ENCODE peak calls at places on chromosomes 4 and X, in seven cellular contexts. One of them, this sample, is unnamed.

GRCh38 chrX:26909728-26910127 is 553.4 kb downstream of the PPP4R3C start:
- DNase-seq in HCT116: no peak
- DNase-seq in cardiac fibroblast: no peak
- DNase-seq in smooth muscle cell of the brain vasculature: no peak
- DNase-seq in fibroblast of lung: no peak
- DNase-seq in Right ventricle myocardium superior: no peak
- DNase-seq in CD14-positive monocyte: no peak
- DNase-seq in this sample: no peak

GRCh38 chr4:153555730-153556440 is 89.7 kb downstream of the TMEM131L start:
- DNase-seq in fibroblast of lung: peak
- DNase-seq in smooth muscle cell of the brain vasculature: peak
- DNase-seq in cardiac fibroblast: peak
- DNase-seq in Right ventricle myocardium superior: peak
- DNase-seq in CD14-positive monocyte: no peak
- DNase-seq in HCT116: no peak
- DNase-seq in this sample: peak

GRCh38 chr4:128810331-128810870 is 901 bp downstream of the JADE1 start:
- DNase-seq in CD14-positive monocyte: no peak
- DNase-seq in fibroblast of lung: peak
- DNase-seq in cardiac fibroblast: peak
- DNase-seq in Right ventricle myocardium superior: peak
- DNase-seq in HCT116: peak
- DNase-seq in smooth muscle cell of the brain vasculature: no peak
- DNase-seq in this sample: peak

GRCh38 chrX:57607295-57608187 is 15.7 kb downstream of the ZXDB start:
- DNase-seq in smooth muscle cell of the brain vasculature: no peak
- DNase-seq in Right ventricle myocardium superior: no peak
- DNase-seq in cardiac fibroblast: no peak
- DNase-seq in HCT116: no peak
- DNase-seq in CD14-positive monocyte: no peak
- DNase-seq in fibroblast of lung: no peak
- DNase-seq in this sample: no peak

GRCh38 chrX:130139474-130140201 is 26.0 kb downstream of the AIFM1 start:
- DNase-seq in Right ventricle myocardium superior: no peak
- DNase-seq in CD14-positive monocyte: no peak
- DNase-seq in HCT116: no peak
- DNase-seq in fibroblast of lung: no peak
- DNase-seq in cardiac fibroblast: no peak
- DNase-seq in smooth muscle cell of the brain vasculature: no peak
- DNase-seq in this sample: no peak

GRCh38 chrX:153465691-153466380 is 4.5 kb downstream of the HAUS7 start:
- DNase-seq in fibroblast of lung: no peak
- DNase-seq in cardiac fibroblast: no peak
- DNase-seq in smooth muscle cell of the brain vasculature: no peak
- DNase-seq in CD14-positive monocyte: no peak
- DNase-seq in Right ventricle myocardium superior: no peak
- DNase-seq in HCT116: no peak
- DNase-seq in this sample: no peak

GRCh38 chrX:140206657-140207056 is 241.3 kb upstream of the CXorf66 start:
- DNase-seq in fibroblast of lung: no peak
- DNase-seq in cardiac fibroblast: no peak
- DNase-seq in CD14-positive monocyte: no peak
- DNase-seq in smooth muscle cell of the brain vasculature: no peak
- DNase-seq in Right ventricle myocardium superior: no peak
- DNase-seq in HCT116: no peak
- DNase-seq in this sample: no peak

GRCh38 chr4:13733817-13734216 is 106.3 kb upstream of the BOD1L1 start:
- DNase-seq in smooth muscle cell of the brain vasculature: no peak
- DNase-seq in fibroblast of lung: no peak
- DNase-seq in Right ventricle myocardium superior: no peak
- DNase-seq in HCT116: no peak
- DNase-seq in CD14-positive monocyte: no peak
- DNase-seq in cardiac fibroblast: peak
- DNase-seq in this sample: no peak

GRCh38 chrX:151227637-151228036 is 51.3 kb downstream of the GPR50 start:
- DNase-seq in CD14-positive monocyte: no peak
- DNase-seq in smooth muscle cell of the brain vasculature: no peak
- DNase-seq in fibroblast of lung: no peak
- DNase-seq in HCT116: no peak
- DNase-seq in cardiac fibroblast: no peak
- DNase-seq in Right ventricle myocardium superior: no peak
- DNase-seq in this sample: no peak

GRCh38 chr4:71188197-71188625 is 150.6 kb upstream of the SLC4A4 start:
- DNase-seq in fibroblast of lung: peak
- DNase-seq in HCT116: no peak
- DNase-seq in smooth muscle cell of the brain vasculature: no peak
- DNase-seq in Right ventricle myocardium superior: no peak
- DNase-seq in CD14-positive monocyte: no peak
- DNase-seq in cardiac fibroblast: peak
- DNase-seq in this sample: no peak

GRCh38 chr4:104879367-104879766 is 267.3 kb upstream of the TET2 start:
- DNase-seq in cardiac fibroblast: peak
- DNase-seq in HCT116: no peak
- DNase-seq in smooth muscle cell of the brain vasculature: no peak
- DNase-seq in CD14-positive monocyte: no peak
- DNase-seq in Right ventricle myocardium superior: no peak
- DNase-seq in fibroblast of lung: no peak
- DNase-seq in this sample: no peak

GRCh38 chr4:95077864-95078263 is 320.1 kb downstream of the BMPR1B start:
- DNase-seq in fibroblast of lung: peak
- DNase-seq in Right ventricle myocardium superior: no peak
- DNase-seq in HCT116: no peak
- DNase-seq in cardiac fibroblast: no peak
- DNase-seq in CD14-positive monocyte: no peak
- DNase-seq in smooth muscle cell of the brain vasculature: no peak
- DNase-seq in this sample: no peak

GRCh38 chrX:53262918-53263394 is 18.4 kb downstream of the IQSEC2 start:
- DNase-seq in smooth muscle cell of the brain vasculature: no peak
- DNase-seq in fibroblast of lung: peak
- DNase-seq in CD14-positive monocyte: peak
- DNase-seq in cardiac fibroblast: peak
- DNase-seq in HCT116: peak
- DNase-seq in Right ventricle myocardium superior: no peak
- DNase-seq in this sample: no peak

GRCh38 chr4:152460488-152460887 is 75.4 kb downstream of the FBXW7 start:
- DNase-seq in smooth muscle cell of the brain vasculature: peak
- DNase-seq in Right ventricle myocardium superior: no peak
- DNase-seq in cardiac fibroblast: peak
- DNase-seq in HCT116: no peak
- DNase-seq in fibroblast of lung: peak
- DNase-seq in CD14-positive monocyte: no peak
- DNase-seq in this sample: no peak

GRCh38 chr4:125283702-125284279 is 31.0 kb upstream of the FAT4 start:
- DNase-seq in smooth muscle cell of the brain vasculature: no peak
- DNase-seq in HCT116: peak
- DNase-seq in Right ventricle myocardium superior: no peak
- DNase-seq in CD14-positive monocyte: no peak
- DNase-seq in cardiac fibroblast: peak
- DNase-seq in fibroblast of lung: peak
- DNase-seq in this sample: no peak

GRCh38 chr4:99657801-99658200 is at the start of gene C4orf54:
- DNase-seq in HCT116: no peak
- DNase-seq in smooth muscle cell of the brain vasculature: no peak
- DNase-seq in Right ventricle myocardium superior: no peak
- DNase-seq in fibroblast of lung: no peak
- DNase-seq in CD14-positive monocyte: no peak
- DNase-seq in cardiac fibroblast: no peak
- DNase-seq in this sample: no peak

GRCh38 chrX:108945883-108946523 is 209.6 kb upstream of the IRS4 start:
- DNase-seq in HCT116: peak
- DNase-seq in cardiac fibroblast: no peak
- DNase-seq in CD14-positive monocyte: no peak
- DNase-seq in fibroblast of lung: no peak
- DNase-seq in smooth muscle cell of the brain vasculature: no peak
- DNase-seq in Right ventricle myocardium superior: no peak
- DNase-seq in this sample: no peak

GRCh38 chrX:21883258-21883657 is 27.5 kb downstream of the YY2 start:
- DNase-seq in fibroblast of lung: no peak
- DNase-seq in Right ventricle myocardium superior: no peak
- DNase-seq in cardiac fibroblast: peak
- DNase-seq in CD14-positive monocyte: no peak
- DNase-seq in HCT116: no peak
- DNase-seq in smooth muscle cell of the brain vasculature: peak
- DNase-seq in this sample: peak

GRCh38 chr4:75995727-75996126 is 5.0 kb upstream of the SDAD1 start:
- DNase-seq in HCT116: peak
- DNase-seq in CD14-positive monocyte: no peak
- DNase-seq in Right ventricle myocardium superior: no peak
- DNase-seq in fibroblast of lung: peak
- DNase-seq in cardiac fibroblast: peak
- DNase-seq in smooth muscle cell of the brain vasculature: peak
- DNase-seq in this sample: no peak

GRCh38 chr4:121073672-121074386 is 1.5 kb upstream of the NDNF start:
- DNase-seq in Right ventricle myocardium superior: no peak
- DNase-seq in fibroblast of lung: no peak
- DNase-seq in cardiac fibroblast: no peak
- DNase-seq in smooth muscle cell of the brain vasculature: no peak
- DNase-seq in HCT116: no peak
- DNase-seq in CD14-positive monocyte: no peak
- DNase-seq in this sample: no peak

GRCh38 chrX:87299563-87300160 is 217.9 kb upstream of the KLHL4 start:
- DNase-seq in fibroblast of lung: peak
- DNase-seq in Right ventricle myocardium superior: no peak
- DNase-seq in cardiac fibroblast: peak
- DNase-seq in HCT116: no peak
- DNase-seq in smooth muscle cell of the brain vasculature: peak
- DNase-seq in CD14-positive monocyte: no peak
- DNase-seq in this sample: no peak

GRCh38 chr4:185383451-185383850 is 12.3 kb downstream of the LRP2BP start:
- DNase-seq in Right ventricle myocardium superior: no peak
- DNase-seq in HCT116: no peak
- DNase-seq in fibroblast of lung: no peak
- DNase-seq in smooth muscle cell of the brain vasculature: no peak
- DNase-seq in CD14-positive monocyte: no peak
- DNase-seq in cardiac fibroblast: no peak
- DNase-seq in this sample: no peak

GRCh38 chrX:152640039-152640818 is 2.5 kb downstream of the GABRQ start:
- DNase-seq in HCT116: no peak
- DNase-seq in Right ventricle myocardium superior: no peak
- DNase-seq in cardiac fibroblast: no peak
- DNase-seq in CD14-positive monocyte: no peak
- DNase-seq in smooth muscle cell of the brain vasculature: no peak
- DNase-seq in fibroblast of lung: no peak
- DNase-seq in this sample: no peak

GRCh38 chr4:53365121-53365485 is 758 bp downstream of the SCFD2 start:
- DNase-seq in smooth muscle cell of the brain vasculature: no peak
- DNase-seq in HCT116: no peak
- DNase-seq in CD14-positive monocyte: no peak
- DNase-seq in fibroblast of lung: no peak
- DNase-seq in cardiac fibroblast: peak
- DNase-seq in Right ventricle myocardium superior: no peak
- DNase-seq in this sample: no peak

GRCh38 chr4:113711883-113712662 is 49.5 kb downstream of the CAMK2D start:
- DNase-seq in smooth muscle cell of the brain vasculature: no peak
- DNase-seq in Right ventricle myocardium superior: no peak
- DNase-seq in fibroblast of lung: no peak
- DNase-seq in cardiac fibroblast: no peak
- DNase-seq in HCT116: no peak
- DNase-seq in CD14-positive monocyte: no peak
- DNase-seq in this sample: no peak

GRCh38 chr4:122576261-122577188 is 44.3 kb downstream of the IL21 start:
- DNase-seq in cardiac fibroblast: peak
- DNase-seq in Right ventricle myocardium superior: no peak
- DNase-seq in CD14-positive monocyte: no peak
- DNase-seq in HCT116: peak
- DNase-seq in fibroblast of lung: peak
- DNase-seq in smooth muscle cell of the brain vasculature: no peak
- DNase-seq in this sample: no peak

GRCh38 chr4:608236-608635 is 17.1 kb upstream of the PDE6B start:
- DNase-seq in cardiac fibroblast: no peak
- DNase-seq in CD14-positive monocyte: no peak
- DNase-seq in fibroblast of lung: no peak
- DNase-seq in Right ventricle myocardium superior: no peak
- DNase-seq in HCT116: no peak
- DNase-seq in smooth muscle cell of the brain vasculature: no peak
- DNase-seq in this sample: no peak

GRCh38 chrX:47169726-47170515 is 23.7 kb upstream of the UBA1 start:
- DNase-seq in CD14-positive monocyte: no peak
- DNase-seq in Right ventricle myocardium superior: peak
- DNase-seq in smooth muscle cell of the brain vasculature: no peak
- DNase-seq in fibroblast of lung: peak
- DNase-seq in HCT116: no peak
- DNase-seq in cardiac fibroblast: peak
- DNase-seq in this sample: no peak

GRCh38 chr4:113969935-113970334 is 9.5 kb downstream of the ARSJ start:
- DNase-seq in fibroblast of lung: no peak
- DNase-seq in cardiac fibroblast: no peak
- DNase-seq in Right ventricle myocardium superior: no peak
- DNase-seq in CD14-positive monocyte: no peak
- DNase-seq in HCT116: no peak
- DNase-seq in smooth muscle cell of the brain vasculature: no peak
- DNase-seq in this sample: no peak